ENCODE peak calls at places on chromosomes 13 and 19, in seven cellular contexts. C is GM12892, U is SK-N-SH, Z is H1, G is K562, D is GM12878, J is HepG2. L is an unnamed sample.
A peak's percentile ranks its signal among the peaks of the same experiment; 100 is the strongest.

GRCh38 chr13:33869005-33869404 is 51.1 kb downstream of the RFC3 start:
- DNase-seq in J (no peak), Z (no peak), U (no peak), C (no peak), D (no peak), G (no peak), L (no peak)

GRCh38 chr13:68481130-68481529 is 1251.0 kb upstream of the PCDH9 start:
- DNase-seq in C (no peak), G (no peak), U (no peak), J (peak; percentile 16), Z (no peak), D (no peak), L (no peak)

GRCh38 chr13:50664961-50665360 is 178.5 kb downstream of the DLEU7 start:
- DNase-seq in U (no peak), D (no peak), J (no peak), C (no peak), G (no peak), Z (no peak), L (no peak)

GRCh38 chr13:103431880-103432279 is 365.7 kb upstream of the SLC10A2 start:
- DNase-seq in G (no peak), Z (no peak), D (no peak), C (no peak), U (peak; percentile 57), J (no peak), L (no peak)

GRCh38 chr19:27657271-27658051 is 1555.5 kb downstream of the UQCRFS1 start:
- DNase-seq in J (no peak), Z (no peak), G (no peak), U (no peak), D (no peak), C (no peak), L (no peak)

GRCh38 chr19:1761528-1762242 is 8.4 kb downstream of the ONECUT3 start:
- DNase-seq in G (no peak), U (peak; percentile 35), J (no peak), D (no peak), Z (peak; percentile 59), C (no peak), L (no peak)

GRCh38 chr13:50104493-50104892 is 89.2 kb downstream of the KCNRG start:
- DNase-seq in C (no peak), D (no peak), Z (no peak), J (no peak), U (no peak), G (no peak), L (no peak)

GRCh38 chr13:44470623-44471562 is 97.3 kb downstream of the SERP2 start:
- DNase-seq in C (no peak), U (no peak), J (peak; percentile 29), G (peak; percentile 34), Z (no peak), D (no peak), L (no peak)

GRCh38 chr19:11633223-11633622 is 35.9 kb downstream of the ZNF627 start:
- DNase-seq in J (no peak), D (no peak), C (no peak), G (no peak), U (no peak), Z (no peak), L (no peak)

GRCh38 chr19:58107778-58108545 is 9.9 kb upstream of the ZSCAN18 start:
- DNase-seq in D (no peak), U (no peak), J (no peak), Z (no peak), G (no peak), C (no peak), L (no peak)

GRCh38 chr13:112733661-112734379 is 44.0 kb downstream of the ATP11A start:
- DNase-seq in J (no peak), Z (no peak), G (peak; percentile 45), D (no peak), C (no peak), U (peak; percentile 58), L (no peak)

GRCh38 chr19:53960187-53960586 is 2.5 kb upstream of the CACNG8 start:
- DNase-seq in D (no peak), C (no peak), Z (peak; percentile 75), J (no peak), U (peak; percentile 47), G (no peak), L (no peak)

GRCh38 chr13:106464076-106464475 is 71.4 kb downstream of the EFNB2 start:
- DNase-seq in C (no peak), J (no peak), D (no peak), G (no peak), U (no peak), Z (no peak), L (no peak)

GRCh38 chr13:91154553-91154952 is 192.9 kb upstream of the MIR17HG start:
- DNase-seq in J (no peak), U (no peak), Z (no peak), G (no peak), D (no peak), C (no peak), L (no peak)

GRCh38 chr13:69168436-69168835 is 939.2 kb upstream of the ATXN8OS start:
- DNase-seq in G (no peak), U (no peak), D (no peak), C (no peak), Z (no peak), J (no peak), L (no peak)

GRCh38 chr13:111629457-111629856 is 309.0 kb downstream of the TEX29 start:
- DNase-seq in G (no peak), J (no peak), C (no peak), U (no peak), D (no peak), Z (no peak), L (no peak)

GRCh38 chr13:25783480-25784081 is 268.2 kb downstream of the SHISA2 start:
- DNase-seq in J (no peak), C (no peak), D (no peak), Z (no peak), G (no peak), U (no peak), L (no peak)

GRCh38 chr13:48210178-48210577 is 22.8 kb upstream of the ITM2B start:
- DNase-seq in J (no peak), D (no peak), G (no peak), Z (no peak), U (no peak), C (no peak), L (no peak)

GRCh38 chr19:56765107-56765506 is 75.4 kb downstream of the PEG3 start:
- DNase-seq in C (no peak), G (no peak), D (no peak), J (no peak), Z (no peak), U (peak; percentile 75), L (no peak)

GRCh38 chr19:1984360-1984759 is 31.2 kb downstream of the BTBD2 start:
- DNase-seq in U (no peak), D (no peak), Z (no peak), G (no peak), J (no peak), C (no peak), L (no peak)

GRCh38 chr13:38538412-38538811 is 148.5 kb upstream of the FREM2 start:
- DNase-seq in J (no peak), Z (no peak), D (no peak), C (no peak), U (no peak), G (no peak), L (no peak)

GRCh38 chr13:94705081-94705751 is 7.1 kb downstream of the SOX21 start:
- DNase-seq in J (no peak), G (no peak), C (no peak), Z (peak; percentile 71), D (no peak), U (peak; percentile 42), L (no peak)

GRCh38 chr13:112453207-112453829 is 77.2 kb downstream of the SPACA7 start:
- DNase-seq in D (no peak), G (no peak), U (no peak), C (no peak), J (no peak), Z (peak; percentile 42), L (no peak)

GRCh38 chr19:2561895-2562294 is 86.0 kb downstream of the GADD45B start:
- DNase-seq in J (no peak), D (peak; percentile 92), C (peak; percentile 66), U (no peak), G (no peak), Z (no peak), L (peak; percentile 72)

GRCh38 chr19:39502640-39503417 is 4.1 kb downstream of the DLL3 start:
- DNase-seq in U (peak; percentile 91), G (peak; percentile 88), C (peak; percentile 88), J (peak; percentile 56), Z (peak; percentile 93), D (no peak), L (peak; percentile 91)

GRCh38 chr13:35720690-35721554 is 244.4 kb upstream of the MAB21L1 start:
- DNase-seq in U (peak; percentile 89), Z (peak; percentile 93), C (peak; percentile 31), J (peak; percentile 31), D (no peak), G (peak; percentile 48), L (peak; percentile 39)

GRCh38 chr13:29522044-29522685 is 73.3 kb downstream of the SLC7A1 start:
- DNase-seq in Z (no peak), C (no peak), J (no peak), U (no peak), G (no peak), D (no peak), L (no peak)
- TF ChIP-seq TAF1 in Z (no peak), C (no peak), J (no peak), U (no peak), G (no peak), D (no peak), L (no peak)

GRCh38 chr13:43329702-43330101 is 306.3 kb downstream of the DNAJC15 start:
- DNase-seq in J (no peak), U (no peak), D (no peak), C (no peak), Z (no peak), G (no peak), L (no peak)
- TF ChIP-seq POLR2AphosphoS5 in J (no peak), U (no peak), D (no peak), C (no peak), Z (no peak), G (no peak), L (no peak)

GRCh38 chr19:38251564-38252051 is 4.6 kb downstream of the PPP1R14A start:
- DNase-seq in Z (no peak), J (no peak), D (no peak), G (no peak), C (no peak), U (no peak), L (no peak)

GRCh38 chr19:38252935-38253691 is 3.1 kb downstream of the PPP1R14A start:
- DNase-seq in J (no peak), Z (no peak), U (peak; percentile 62), D (no peak), C (no peak), G (no peak), L (no peak)

GRCh38 chr19:38253788-38254187 is 2.4 kb downstream of the PPP1R14A start:
- DNase-seq in U (no peak), Z (no peak), J (no peak), D (no peak), G (no peak), C (no peak), L (no peak)

GRCh38 chr19:38250821-38251563 is 5.2 kb downstream of the PPP1R14A start:
- DNase-seq in D (no peak), G (no peak), J (peak; percentile 82), C (no peak), U (no peak), Z (peak; percentile 70), L (no peak)

GRCh38 chr19:38252385-38252784 is 3.8 kb downstream of the PPP1R14A start:
- DNase-seq in U (no peak), Z (no peak), C (no peak), D (no peak), J (no peak), G (no peak), L (no peak)
- TF ChIP-seq TAF1 in U (no peak), Z (no peak), C (no peak), D (no peak), J (no peak), G (no peak), L (no peak)

GRCh38 chr19:29550896-29551295 is 25.1 kb downstream of the VSTM2B start:
- DNase-seq in Z (peak; percentile 20), G (no peak), C (no peak), U (no peak), D (no peak), J (no peak), L (no peak)
- TF ChIP-seq POLR2AphosphoS5 in Z (no peak), G (no peak), C (no peak), U (no peak), D (no peak), J (no peak), L (no peak)

L was measured in GM12891.